ENCODE peak calls at places on chromosome 6, in eight cellular contexts. X is body of pancreas, O is testis, Q is sigmoid colon, G is ascending aorta, J is SK-N-SH, R is neural progenitor cell, W is adrenal gland. E is an unnamed sample. For H3K36me3 and H3K9me3, the result is how much of the 10 kb centered on the place peaks cover.

GRCh38 chr6:115618311-115618710 is 442.4 kb downstream of the FRK start:
- DNase-seq in W (no peak), J (no peak), R (no peak), X (no peak), Q (no peak), G (no peak), O (no peak), E (no peak)

GRCh38 chr6:124867126-124867525 is 95.1 kb upstream of the RNF217 start:
- DNase-seq in J (no peak), G (no peak), O (no peak), Q (no peak), R (no peak), W (no peak), X (no peak), E (no peak)

GRCh38 chr6:106165885-106166485 is 79.8 kb downstream of the PRDM1 start:
- DNase-seq in Q (no peak), W (no peak), O (no peak), X (no peak), G (no peak), J (no peak), R (no peak), E (no peak)

GRCh38 chr6:117303323-117303722 is 38.0 kb downstream of the VGLL2 start:
- DNase-seq in G (no peak), R (no peak), Q (no peak), J (no peak), X (no peak), O (no peak), W (no peak), E (no peak)

GRCh38 chr6:113495521-113495920 is 361.6 kb upstream of the MARCKS start:
- DNase-seq in G (no peak), J (no peak), R (no peak), X (no peak), Q (no peak), O (no peak), W (no peak), E (no peak)

GRCh38 chr6:122609881-122610689 is at the start of gene PKIB:
- DNase-seq in Q (peak), O (peak), G (no peak), W (peak), X (peak), R (peak), J (peak), E (peak)

GRCh38 chr6:150902142-150902800 is 36.8 kb downstream of the MTHFD1L start:
- DNase-seq in O (no peak), Q (peak), R (no peak), X (no peak), G (no peak), W (no peak), J (no peak), E (no peak)

GRCh38 chr6:108446629-108447150 is 114.0 kb upstream of the FOXO3 start:
- DNase-seq in J (no peak), W (no peak), R (peak), G (no peak), Q (no peak), O (no peak), X (no peak), E (no peak)

GRCh38 chr6:136123464-136123863 is 126.6 kb downstream of the MTFR2 start:
- DNase-seq in J (no peak), W (no peak), R (no peak), G (no peak), O (no peak), X (no peak), Q (no peak), E (no peak)

GRCh38 chr6:113774122-113774835 is 82.9 kb upstream of the MARCKS start:
- DNase-seq in W (no peak), O (no peak), Q (no peak), R (no peak), G (no peak), J (no peak), X (no peak), E (no peak)

GRCh38 chr6:158357570-158358216 is 45.4 kb downstream of the TULP4 start:
- DNase-seq in X (no peak), Q (no peak), G (no peak), O (no peak), J (no peak), R (no peak), W (no peak), E (no peak)

GRCh38 chr6:56652994-56653393 is 10.3 kb upstream of the DST start:
- DNase-seq in Q (no peak), R (no peak), W (no peak), X (no peak), G (no peak), O (no peak), J (no peak), E (no peak)

GRCh38 chr6:82467338-82467737 is 103.7 kb downstream of the TPBG start:
- DNase-seq in Q (no peak), R (no peak), X (no peak), G (no peak), J (no peak), W (no peak), O (no peak), E (no peak)

GRCh38 chr6:120671519-120671918 is 662.8 kb downstream of the TBC1D32 start:
- DNase-seq in J (no peak), X (no peak), R (peak), Q (no peak), W (no peak), G (no peak), O (no peak), E (no peak)

GRCh38 chr6:138026342-138026741 is 80.9 kb downstream of the PERP start:
- DNase-seq in O (no peak), Q (no peak), J (no peak), R (no peak), W (no peak), G (no peak), X (no peak), E (no peak)

GRCh38 chr6:8375916-8376315 is 59.4 kb downstream of the SLC35B3 start:
- DNase-seq in W (no peak), O (no peak), G (no peak), Q (no peak), R (no peak), J (no peak), X (no peak), E (no peak)

GRCh38 chr6:115766745-115767462 is 293.8 kb downstream of the FRK start:
- DNase-seq in J (no peak), G (no peak), R (peak), Q (no peak), X (no peak), W (no peak), O (no peak), E (no peak)

GRCh38 chr6:131819507-131820228 is 11.8 kb downstream of the ENPP1 start:
- DNase-seq in J (no peak), G (no peak), X (peak), O (no peak), W (no peak), Q (no peak), R (no peak), E (no peak)

GRCh38 chr6:14441371-14441781 is 323.8 kb downstream of the CD83 start:
- DNase-seq in J (no peak), X (no peak), O (peak), W (no peak), R (peak), Q (peak), G (no peak), E (no peak)

GRCh38 chr6:158057213-158057987 is 75.7 kb downstream of the SYNJ2 start:
- DNase-seq in Q (peak), R (no peak), J (no peak), O (no peak), W (peak), X (no peak), G (no peak), E (no peak)

GRCh38 chr6:57305754-57306153 is 11.7 kb upstream of the PRIM2 start:
- DNase-seq in W (no peak), J (no peak), X (no peak), O (no peak), G (no peak), R (no peak), Q (no peak), E (no peak)

GRCh38 chr6:99592900-99593299 is 13.7 kb upstream of the PRDM13 start:
- DNase-seq in X (no peak), O (no peak), G (no peak), J (no peak), R (no peak), W (no peak), Q (no peak), E (no peak)

DNA sequence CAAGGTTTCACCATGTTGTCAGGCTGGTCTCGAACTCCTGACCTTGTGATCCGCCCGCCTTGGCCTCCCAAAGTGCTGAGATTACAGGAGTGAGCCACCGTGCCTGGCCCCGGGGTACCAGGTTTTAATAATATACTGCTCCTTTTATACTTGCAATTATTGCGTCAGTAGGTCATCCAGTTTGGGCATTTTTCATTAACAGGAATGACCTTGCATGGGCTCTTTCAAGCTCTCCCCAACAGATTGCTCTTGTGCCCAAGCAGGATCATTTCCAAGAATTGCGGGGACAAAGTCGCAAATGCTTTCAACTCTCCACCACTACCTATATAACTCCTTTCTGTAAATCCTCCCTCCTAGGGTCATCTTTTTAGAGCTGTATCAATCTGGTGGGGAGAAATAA is 23.8 kb downstream of the STK38 start:
- DNase-seq in J (no peak), X (no peak), W (peak), Q (no peak), R (no peak), G (no peak), O (no peak), E (no peak)
- H3K36me3 ChIP-seq in J (under half), X (under half), W (under half), Q (under half), R (under half), G (half or more), O (under half), E (half or more)

GRCh38 chr6:129499871-129500219 is 210.1 kb downstream of the ARHGAP18 start:
- DNase-seq in Q (no peak), R (no peak), X (no peak), W (no peak), J (no peak), O (no peak), G (no peak), E (no peak)

GRCh38 chr6:129498556-129498940 is 211.4 kb downstream of the ARHGAP18 start:
- DNase-seq in J (no peak), W (no peak), Q (no peak), R (no peak), O (no peak), G (no peak), X (no peak), E (no peak)

GRCh38 chr6:129498950-129499870 is 210.8 kb downstream of the ARHGAP18 start:
- DNase-seq in W (no peak), X (no peak), O (no peak), J (peak), G (no peak), R (peak), Q (no peak), E (no peak)

GRCh38 chr6:129500958-129501381 is 209.0 kb downstream of the ARHGAP18 start:
- DNase-seq in R (peak), W (no peak), Q (no peak), J (peak), X (no peak), O (no peak), G (no peak), E (no peak)

GRCh38 chr6:129497591-129498555 is 212.1 kb downstream of the ARHGAP18 start:
- DNase-seq in W (no peak), R (no peak), G (no peak), O (no peak), X (no peak), J (no peak), Q (no peak), E (no peak)
- H3K9me3 ChIP-seq in W (under half), R (under half), G (under half), O (under half), X (under half), J (under half), Q (under half), E (under half)

GRCh38 chr6:143845033-143845432 is 1.9 kb downstream of the LTV1 start:
- DNase-seq in O (no peak), G (no peak), J (no peak), X (no peak), W (no peak), Q (no peak), R (no peak), E (no peak)
- H3K36me3 ChIP-seq in O (under half), G (half or more), J (under half), X (under half), W (under half), Q (under half), R (under half), E (half or more)

DNA sequence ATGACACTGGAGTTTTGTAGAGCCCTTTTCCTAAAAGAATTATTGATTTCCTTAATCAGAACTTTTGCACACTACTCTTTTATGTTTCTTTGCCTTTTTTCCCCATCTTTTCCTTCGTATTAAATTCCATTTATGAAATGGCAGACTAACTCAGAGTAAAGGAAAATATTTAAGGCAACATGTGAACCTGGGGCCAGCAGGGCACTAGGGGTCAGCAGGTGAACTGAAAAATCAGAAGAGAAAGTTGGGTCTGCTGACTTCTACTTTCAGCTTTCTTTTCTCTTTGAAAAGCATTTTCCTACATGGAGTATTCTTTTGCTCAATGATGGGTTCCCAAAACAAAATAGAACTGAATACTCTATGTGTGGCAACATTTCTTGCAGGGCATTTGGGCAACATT is 226.6 kb upstream of the EXOC2 start:
- DNase-seq in J (no peak), W (no peak), Q (no peak), X (no peak), G (no peak), O (no peak), R (no peak), E (no peak)
- H3K9me3 ChIP-seq in J (under half), W (under half), Q (under half), X (under half), G (under half), O (under half), R (under half), E (under half)

GRCh38 chr6:110999634-111000270 is 17.9 kb downstream of the RPF2 start:
- DNase-seq in G (no peak), X (no peak), W (no peak), O (no peak), R (peak), Q (no peak), J (no peak), E (no peak)
- H3K36me3 ChIP-seq in G (half or more), X (under half), W (half or more), O (under half), R (under half), Q (under half), J (half or more), E (half or more)

DNA sequence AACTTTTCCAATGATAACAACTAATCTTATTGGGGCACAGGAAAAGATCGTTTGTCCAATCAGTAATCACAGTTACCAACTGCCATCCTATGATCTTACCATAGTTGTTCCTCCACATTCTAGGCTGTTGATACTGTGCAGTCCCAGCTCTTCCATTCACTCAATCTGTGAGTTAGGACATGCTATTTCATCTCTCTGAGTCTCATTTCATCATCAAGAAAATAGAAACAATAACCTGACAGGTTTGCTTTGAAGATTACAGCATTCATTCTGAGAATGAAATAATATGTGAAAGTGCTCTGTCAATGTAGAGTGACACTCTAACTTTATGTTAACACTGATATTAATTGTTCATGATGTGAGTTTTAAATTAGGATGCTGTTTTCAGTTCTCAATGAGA is 89.8 kb downstream of the KIF13A start:
- DNase-seq in Q (no peak), O (no peak), X (no peak), W (no peak), G (no peak), R (no peak), J (no peak), E (no peak)
- H3K9me3 ChIP-seq in Q (under half), O (under half), X (under half), W (under half), G (under half), R (under half), J (under half), E (under half)

GRCh38 chr6:36596359-36596758 is 2.2 kb downstream of the SRSF3 start:
- DNase-seq in J (no peak), W (no peak), R (no peak), Q (peak), O (peak), G (no peak), X (no peak), E (no peak)

GRCh38 chr6:36597775-36598174 is 3.6 kb downstream of the SRSF3 start:
- DNase-seq in X (no peak), R (no peak), G (no peak), J (no peak), Q (peak), O (no peak), W (peak), E (no peak)

GRCh38 chr6:36594816-36595167 is 630 bp downstream of the SRSF3 start:
- DNase-seq in Q (peak), R (no peak), G (no peak), J (no peak), W (no peak), X (no peak), O (peak), E (no peak)

GRCh38 chr6:36594029-36594815 is at the start of gene SRSF3:
- DNase-seq in X (peak), W (peak), G (peak), O (peak), R (peak), Q (peak), J (peak), E (peak)

DNA sequence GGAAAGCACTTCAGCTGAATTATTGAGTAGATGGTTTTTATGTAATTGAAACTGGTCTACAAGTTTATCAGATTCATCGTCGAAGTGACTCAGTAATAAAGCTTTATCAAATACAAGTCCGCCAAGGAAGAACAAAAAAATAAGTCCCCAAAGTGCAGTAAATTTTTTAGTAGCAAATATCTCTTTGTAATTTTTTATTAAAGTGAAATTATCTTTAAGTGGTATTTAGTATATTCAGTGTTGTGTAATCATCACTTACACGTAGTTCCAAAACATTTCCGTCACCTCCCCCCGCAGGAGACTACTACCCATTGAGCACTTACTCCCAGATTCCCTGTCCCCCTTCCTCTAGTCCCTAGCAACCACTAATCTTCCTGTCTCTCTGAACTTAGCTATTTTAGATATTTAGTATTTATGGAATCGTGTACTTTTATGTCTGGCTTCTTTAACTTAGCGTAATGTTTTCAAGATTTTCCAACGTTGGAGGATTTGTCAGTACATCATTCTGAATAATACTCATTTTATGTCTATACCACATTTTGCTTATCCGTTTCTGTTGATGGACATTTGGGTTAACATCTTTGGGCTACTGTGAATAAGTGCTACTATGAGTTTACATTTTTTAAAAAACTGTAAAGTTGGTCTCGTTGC is 1.1 kb downstream of the SRSF3 start:
- DNase-seq in O (peak), X (peak), W (no peak), G (no peak), J (peak), R (peak), Q (peak), E (no peak)
- H3K36me3 ChIP-seq in O (under half), X (under half), W (under half), G (under half), J (half or more), R (under half), Q (under half), E (under half)

GRCh38 chr6:4871825-4872224 is 95.6 kb downstream of the CDYL start:
- DNase-seq in G (no peak), X (no peak), W (no peak), R (no peak), Q (no peak), J (no peak), O (no peak), E (no peak)

GRCh38 chr6:4872841-4873240 is 96.6 kb downstream of the CDYL start:
- DNase-seq in R (no peak), X (no peak), J (no peak), Q (no peak), O (no peak), G (no peak), W (no peak), E (no peak)

GRCh38 chr6:4873928-4874327 is 97.7 kb downstream of the CDYL start:
- DNase-seq in R (no peak), Q (no peak), O (no peak), J (no peak), X (no peak), G (no peak), W (no peak), E (no peak)

DNA sequence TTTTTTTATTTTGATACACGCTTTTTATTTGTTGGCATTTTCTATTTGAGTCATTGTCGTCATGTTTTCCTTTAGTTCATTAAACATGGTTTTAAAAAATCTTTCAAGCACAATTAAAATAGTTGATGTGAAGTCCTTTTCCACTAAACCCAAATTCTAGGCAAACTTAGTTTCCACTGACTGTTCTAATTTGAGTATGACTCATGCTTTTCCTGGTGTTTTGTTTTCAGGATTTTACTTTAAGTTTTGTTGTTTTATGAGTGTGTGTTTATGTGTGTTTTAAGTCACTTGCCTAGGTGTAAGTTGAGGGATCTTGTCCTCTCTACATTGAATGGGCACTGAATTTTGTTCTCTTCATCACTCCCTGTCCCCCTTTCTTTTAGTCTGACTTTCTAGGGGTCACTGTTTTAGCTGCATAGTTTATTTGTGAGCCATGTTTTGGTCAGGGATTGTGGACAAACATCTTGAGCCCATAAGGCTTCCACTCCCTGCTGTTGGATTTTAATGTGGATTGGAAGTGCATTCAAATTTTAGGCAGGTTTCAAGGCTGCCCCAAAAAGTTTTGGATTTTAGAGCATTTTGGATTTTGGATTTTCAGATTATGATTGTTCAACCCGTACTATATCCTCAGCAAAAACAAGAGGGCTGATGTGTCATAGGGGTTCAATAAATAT is 94.8 kb downstream of the CDYL start:
- DNase-seq in O (no peak), W (no peak), R (no peak), J (no peak), X (no peak), Q (no peak), G (no peak), E (no peak)
- H3K9me3 ChIP-seq in O (under half), W (under half), R (under half), J (under half), X (under half), Q (under half), G (under half), E (under half)

DNA sequence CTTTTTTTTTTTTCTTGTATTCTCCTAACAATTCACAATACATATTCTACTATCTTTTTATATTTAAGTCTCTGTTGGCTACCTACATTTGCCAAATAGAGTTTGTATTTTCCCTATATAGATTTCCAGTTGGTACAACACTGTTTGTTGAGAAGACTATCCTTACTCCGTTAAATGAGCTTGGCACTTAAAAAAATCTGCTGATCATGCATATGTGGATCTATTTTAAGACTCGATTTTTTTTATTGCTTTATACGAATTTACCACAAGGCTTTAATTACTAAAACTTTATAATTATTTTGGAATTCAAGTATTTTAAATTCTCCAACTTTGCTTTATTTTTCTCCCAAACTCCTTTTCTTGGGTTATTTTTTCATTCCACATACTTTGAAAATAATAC is 855.6 kb downstream of the C6orf118 start:
- DNase-seq in J (no peak), Q (no peak), R (no peak), W (no peak), X (no peak), G (no peak), O (no peak), E (no peak)
- H3K36me3 ChIP-seq in J (under half), Q (under half), R (under half), W (under half), X (under half), G (under half), O (under half), E (under half)